ENCODE peak calls at places on chromosomes 12 and 14, in ten cellular contexts. One of them, this sample, is unnamed.

GRCh38 chr14:80955434-80955939 is at the start of gene TSHR:
- DNase-seq in HuH-7.5: no peak
- DNase-seq in stimulated activated naive B cell treated with anti-CD40 and anti-IgM and Interleukin-4, amounts not matched to agents 10 μg/mL and 1 μg/mL and 100 μg/mL, for 72 hours: no peak
- DNase-seq in activated naive CD4-positive, alpha-beta T cell: peak; percentile 9
- DNase-seq in WTC11: peak; percentile 35
- DNase-seq in nucleus accumbens: no peak
- DNase-seq in fibroblast of pulmonary artery: peak; percentile 16
- DNase-seq in activated B cell treated with CpG ODN at 0.5 μM for 24 hours: no peak
- DNase-seq in pancreas: peak; percentile 49
- DNase-seq in activated CD4-positive, alpha-beta T cell treated with anti-CD3 and anti-CD28 coated beads, Interleukin-2, amount 10 ng/mL, durations not matched to agents 7 days and 5 days: no peak
- DNase-seq in this sample: no peak

GRCh38 chr12:122036153-122036552 is 14.5 kb downstream of the BCL7A start:
- DNase-seq in HuH-7.5: no peak
- DNase-seq in stimulated activated naive B cell treated with anti-CD40 and anti-IgM and Interleukin-4, amounts not matched to agents 10 μg/mL and 1 μg/mL and 100 μg/mL, for 72 hours: no peak
- DNase-seq in activated naive CD4-positive, alpha-beta T cell: no peak
- DNase-seq in WTC11: no peak
- DNase-seq in nucleus accumbens: no peak
- DNase-seq in fibroblast of pulmonary artery: no peak
- DNase-seq in activated B cell treated with CpG ODN at 0.5 μM for 24 hours: no peak
- DNase-seq in pancreas: no peak
- DNase-seq in activated CD4-positive, alpha-beta T cell treated with anti-CD3 and anti-CD28 coated beads, Interleukin-2, amount 10 ng/mL, durations not matched to agents 7 days and 5 days: no peak
- DNase-seq in this sample: no peak

GRCh38 chr12:55330446-55330845 is at the start of gene OR6C3:
- DNase-seq in HuH-7.5: no peak
- DNase-seq in stimulated activated naive B cell treated with anti-CD40 and anti-IgM and Interleukin-4, amounts not matched to agents 10 μg/mL and 1 μg/mL and 100 μg/mL, for 72 hours: no peak
- DNase-seq in activated naive CD4-positive, alpha-beta T cell: no peak
- DNase-seq in WTC11: no peak
- DNase-seq in nucleus accumbens: no peak
- DNase-seq in fibroblast of pulmonary artery: no peak
- DNase-seq in activated B cell treated with CpG ODN at 0.5 μM for 24 hours: no peak
- DNase-seq in pancreas: no peak
- DNase-seq in activated CD4-positive, alpha-beta T cell treated with anti-CD3 and anti-CD28 coated beads, Interleukin-2, amount 10 ng/mL, durations not matched to agents 7 days and 5 days: no peak
- DNase-seq in this sample: no peak

GRCh38 chr12:46874642-46875041 is 48.8 kb upstream of the SLC38A4 start:
- DNase-seq in HuH-7.5: no peak
- DNase-seq in stimulated activated naive B cell treated with anti-CD40 and anti-IgM and Interleukin-4, amounts not matched to agents 10 μg/mL and 1 μg/mL and 100 μg/mL, for 72 hours: no peak
- DNase-seq in activated naive CD4-positive, alpha-beta T cell: no peak
- DNase-seq in WTC11: no peak
- DNase-seq in nucleus accumbens: no peak
- DNase-seq in fibroblast of pulmonary artery: peak; percentile 47
- DNase-seq in activated B cell treated with CpG ODN at 0.5 μM for 24 hours: no peak
- DNase-seq in pancreas: no peak
- DNase-seq in activated CD4-positive, alpha-beta T cell treated with anti-CD3 and anti-CD28 coated beads, Interleukin-2, amount 10 ng/mL, durations not matched to agents 7 days and 5 days: no peak
- DNase-seq in this sample: peak; percentile 74

GRCh38 chr12:128613821-128614220 is 209.9 kb downstream of the SLC15A4 start:
- DNase-seq in HuH-7.5: no peak
- DNase-seq in stimulated activated naive B cell treated with anti-CD40 and anti-IgM and Interleukin-4, amounts not matched to agents 10 μg/mL and 1 μg/mL and 100 μg/mL, for 72 hours: no peak
- DNase-seq in activated naive CD4-positive, alpha-beta T cell: no peak
- DNase-seq in WTC11: no peak
- DNase-seq in nucleus accumbens: no peak
- DNase-seq in fibroblast of pulmonary artery: no peak
- DNase-seq in activated B cell treated with CpG ODN at 0.5 μM for 24 hours: no peak
- DNase-seq in pancreas: no peak
- DNase-seq in activated CD4-positive, alpha-beta T cell treated with anti-CD3 and anti-CD28 coated beads, Interleukin-2, amount 10 ng/mL, durations not matched to agents 7 days and 5 days: no peak
- DNase-seq in this sample: no peak

GRCh38 chr14:103185051-103186027 is 62.1 kb downstream of the TNFAIP2 start:
- DNase-seq in HuH-7.5: no peak
- DNase-seq in stimulated activated naive B cell treated with anti-CD40 and anti-IgM and Interleukin-4, amounts not matched to agents 10 μg/mL and 1 μg/mL and 100 μg/mL, for 72 hours: no peak
- DNase-seq in activated naive CD4-positive, alpha-beta T cell: no peak
- DNase-seq in WTC11: no peak
- DNase-seq in nucleus accumbens: no peak
- DNase-seq in fibroblast of pulmonary artery: peak; percentile 57
- DNase-seq in activated B cell treated with CpG ODN at 0.5 μM for 24 hours: no peak
- DNase-seq in pancreas: no peak
- DNase-seq in activated CD4-positive, alpha-beta T cell treated with anti-CD3 and anti-CD28 coated beads, Interleukin-2, amount 10 ng/mL, durations not matched to agents 7 days and 5 days: no peak
- DNase-seq in this sample: peak; percentile 69

GRCh38 chr12:18151036-18151435 is 61.0 kb upstream of the RERGL start:
- DNase-seq in HuH-7.5: no peak
- DNase-seq in stimulated activated naive B cell treated with anti-CD40 and anti-IgM and Interleukin-4, amounts not matched to agents 10 μg/mL and 1 μg/mL and 100 μg/mL, for 72 hours: no peak
- DNase-seq in activated naive CD4-positive, alpha-beta T cell: no peak
- DNase-seq in WTC11: no peak
- DNase-seq in nucleus accumbens: no peak
- DNase-seq in fibroblast of pulmonary artery: peak; percentile 69
- DNase-seq in activated B cell treated with CpG ODN at 0.5 μM for 24 hours: no peak
- DNase-seq in pancreas: no peak
- DNase-seq in activated CD4-positive, alpha-beta T cell treated with anti-CD3 and anti-CD28 coated beads, Interleukin-2, amount 10 ng/mL, durations not matched to agents 7 days and 5 days: no peak
- DNase-seq in this sample: peak; percentile 8

GRCh38 chr12:86261142-86261541 is 5.0 kb upstream of the MGAT4C start:
- DNase-seq in HuH-7.5: no peak
- DNase-seq in stimulated activated naive B cell treated with anti-CD40 and anti-IgM and Interleukin-4, amounts not matched to agents 10 μg/mL and 1 μg/mL and 100 μg/mL, for 72 hours: no peak
- DNase-seq in activated naive CD4-positive, alpha-beta T cell: no peak
- DNase-seq in WTC11: no peak
- DNase-seq in nucleus accumbens: no peak
- DNase-seq in fibroblast of pulmonary artery: peak; percentile 36
- DNase-seq in activated B cell treated with CpG ODN at 0.5 μM for 24 hours: no peak
- DNase-seq in pancreas: no peak
- DNase-seq in activated CD4-positive, alpha-beta T cell treated with anti-CD3 and anti-CD28 coated beads, Interleukin-2, amount 10 ng/mL, durations not matched to agents 7 days and 5 days: no peak
- DNase-seq in this sample: peak; percentile 19

GRCh38 chr14:104221071-104221625 is 82.8 kb downstream of the KIF26A start:
- DNase-seq in HuH-7.5: no peak
- DNase-seq in stimulated activated naive B cell treated with anti-CD40 and anti-IgM and Interleukin-4, amounts not matched to agents 10 μg/mL and 1 μg/mL and 100 μg/mL, for 72 hours: no peak
- DNase-seq in activated naive CD4-positive, alpha-beta T cell: no peak
- DNase-seq in WTC11: peak; percentile 7
- DNase-seq in nucleus accumbens: no peak
- DNase-seq in fibroblast of pulmonary artery: no peak
- DNase-seq in activated B cell treated with CpG ODN at 0.5 μM for 24 hours: no peak
- DNase-seq in pancreas: peak; percentile 40
- DNase-seq in activated CD4-positive, alpha-beta T cell treated with anti-CD3 and anti-CD28 coated beads, Interleukin-2, amount 10 ng/mL, durations not matched to agents 7 days and 5 days: no peak
- DNase-seq in this sample: no peak

This sample was measured in NCI-H226.